ENCODE peak calls at places on chromosomes 6 and 20, in five cellular contexts. K is fibroblast of the aortic adventitia, J is tibial artery, S is right atrium auricular region, D is adrenal gland. I is an unnamed sample.

GRCh38 chr6:18154507-18155272 is at the start of gene TPMT:
- DNase-seq in K (no peak), J (peak; percentile 70), S (no peak), D (peak; percentile 71), I (peak; percentile 98)

GRCh38 chr20:21027569-21027968 is 78.6 kb downstream of the LINC00237 start:
- DNase-seq in K (no peak), J (no peak), S (no peak), D (no peak), I (peak; percentile 42)

GRCh38 chr6:3504354-3504753 is 47.5 kb upstream of the SLC22A23 start:
- DNase-seq in K (no peak), J (no peak), S (no peak), D (no peak), I (no peak)

GRCh38 chr20:32463642-32464400 is 105.7 kb downstream of the ASXL1 start:
- DNase-seq in K (no peak), J (no peak), S (no peak), D (peak; percentile 82), I (peak; percentile 92)

GRCh38 chr20:20611165-20611564 is 101.3 kb downstream of the RALGAPA2 start:
- DNase-seq in K (no peak), J (no peak), S (no peak), D (no peak), I (no peak)

GRCh38 chr20:44615169-44615791 is 32.9 kb downstream of the PKIG start:
- DNase-seq in K (peak; percentile 23), J (no peak), S (no peak), D (no peak), I (no peak)

GRCh38 chr20:15817351-15817750 is 755.9 kb downstream of the KIF16B start:
- DNase-seq in K (no peak), J (no peak), S (no peak), D (no peak), I (no peak)

GRCh38 chr6:116251568-116252384 is 2.1 kb downstream of the TSPYL4 start:
- DNase-seq in K (peak; percentile 78), J (no peak), S (no peak), D (no peak), I (no peak)

GRCh38 chr20:60069626-60070025 is 111.4 kb downstream of the CDH26 start:
- DNase-seq in K (no peak), J (no peak), S (no peak), D (no peak), I (no peak)

GRCh38 chr6:121055572-121056163 is 278.6 kb downstream of the TBC1D32 start:
- DNase-seq in K (peak; percentile 69), J (no peak), S (no peak), D (no peak), I (no peak)

GRCh38 chr6:10555625-10556309 is 34.6 kb downstream of the GCNT2 start:
- DNase-seq in K (peak; percentile 23), J (no peak), S (peak; percentile 64), D (peak; percentile 69), I (peak; percentile 76)

GRCh38 chr6:8546496-8546895 is 111.2 kb upstream of the SLC35B3 start:
- DNase-seq in K (no peak), J (no peak), S (no peak), D (no peak), I (no peak)

GRCh38 chr6:131167773-131168172 is 32.5 kb downstream of the AKAP7 start:
- DNase-seq in K (peak; percentile 47), J (no peak), S (no peak), D (no peak), I (no peak)

GRCh38 chr6:29941476-29941875 is 856 bp upstream of the HLA-A start:
- DNase-seq in K (peak; percentile 19), J (no peak), S (no peak), D (no peak), I (no peak)

GRCh38 chr6:35485402-35485877 is 11.4 kb downstream of the TEAD3 start:
- DNase-seq in K (peak; percentile 72), J (no peak), S (no peak), D (no peak), I (peak; percentile 45)

GRCh38 chr20:46705378-46705729 is 4.1 kb upstream of the SLC2A10 start:
- DNase-seq in K (peak; percentile 64), J (no peak), S (no peak), D (no peak), I (no peak)

GRCh38 chr6:15255481-15256414 is 9.9 kb downstream of the JARID2 start:
- DNase-seq in K (no peak), J (no peak), S (no peak), D (peak; percentile 67), I (no peak)

GRCh38 chr20:7147220-7147601 is 379.7 kb downstream of the BMP2 start:
- DNase-seq in K (no peak), J (no peak), S (no peak), D (no peak), I (no peak)

GRCh38 chr20:33477386-33478234 is 12.3 kb upstream of the CBFA2T2 start:
- DNase-seq in K (no peak), J (no peak), S (no peak), D (no peak), I (no peak)

GRCh38 chr20:13331536-13331935 is 110.5 kb downstream of the ISM1 start:
- DNase-seq in K (peak; percentile 5), J (no peak), S (no peak), D (no peak), I (no peak)

GRCh38 chr6:79684821-79685220 is 53.7 kb downstream of the SH3BGRL2 start:
- DNase-seq in K (no peak), J (no peak), S (no peak), D (no peak), I (no peak)

GRCh38 chr20:9977629-9978028 is 57.2 kb upstream of the ANKEF1 start:
- DNase-seq in K (no peak), J (no peak), S (no peak), D (no peak), I (no peak)

DNA sequence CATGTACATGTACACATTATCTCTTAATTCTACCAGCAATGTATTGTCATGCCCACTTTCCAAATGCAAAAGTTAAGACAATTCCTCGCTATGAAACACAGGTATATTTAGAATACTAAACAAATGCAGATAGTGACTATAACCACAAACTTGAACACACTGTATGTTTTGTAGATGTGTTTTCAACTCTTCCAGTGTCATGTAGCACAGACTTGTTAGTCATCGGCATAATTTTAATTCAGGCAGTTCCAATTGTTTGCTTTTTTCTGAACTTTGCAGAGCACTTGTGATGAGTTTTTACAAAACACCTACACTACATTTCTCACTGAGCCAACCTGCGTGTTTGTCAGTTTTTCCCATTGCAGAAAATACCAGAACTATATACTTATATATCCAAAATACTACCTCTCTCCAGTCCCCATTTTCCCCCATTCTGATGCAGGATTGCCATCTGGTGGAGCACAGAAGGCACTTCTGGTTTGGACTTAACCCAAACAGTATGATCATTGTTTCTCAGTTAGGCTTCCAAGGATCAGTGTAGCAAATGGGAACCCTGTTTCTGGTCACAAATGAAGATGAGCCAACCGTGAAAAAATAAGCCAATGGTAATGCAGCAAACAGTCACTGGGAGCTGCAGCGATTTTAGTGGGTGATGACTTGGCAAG is 143.4 kb downstream of the ADGRB3 start:
- DNase-seq in K (peak; percentile 51), J (no peak), S (no peak), D (peak; percentile 64), I (peak; percentile 35)
- TF ChIP-seq CTCF in K (peak; percentile 63), J (peak; percentile 49), S (peak; percentile 13), D (peak; percentile 50), I (peak; percentile 42)

GRCh38 chr6:136725124-136725523 is 67.2 kb downstream of the MAP3K5 start:
- DNase-seq in K (no peak), J (no peak), S (no peak), D (no peak), I (no peak)

GRCh38 chr6:136728033-136728939 is 64.0 kb downstream of the MAP3K5 start:
- DNase-seq in K (no peak), J (no peak), S (no peak), D (no peak), I (no peak)

GRCh38 chr6:136728976-136729515 is 63.2 kb downstream of the MAP3K5 start:
- DNase-seq in K (no peak), J (no peak), S (no peak), D (no peak), I (no peak)

GRCh38 chr6:136726837-136727557 is 65.3 kb downstream of the MAP3K5 start:
- DNase-seq in K (no peak), J (no peak), S (no peak), D (no peak), I (no peak)

GRCh38 chr6:136729832-136730231 is 62.4 kb downstream of the MAP3K5 start:
- DNase-seq in K (no peak), J (no peak), S (no peak), D (no peak), I (no peak)
- TF ChIP-seq CTCF in K (no peak), J (no peak), S (no peak), D (no peak), I (no peak)

DNA sequence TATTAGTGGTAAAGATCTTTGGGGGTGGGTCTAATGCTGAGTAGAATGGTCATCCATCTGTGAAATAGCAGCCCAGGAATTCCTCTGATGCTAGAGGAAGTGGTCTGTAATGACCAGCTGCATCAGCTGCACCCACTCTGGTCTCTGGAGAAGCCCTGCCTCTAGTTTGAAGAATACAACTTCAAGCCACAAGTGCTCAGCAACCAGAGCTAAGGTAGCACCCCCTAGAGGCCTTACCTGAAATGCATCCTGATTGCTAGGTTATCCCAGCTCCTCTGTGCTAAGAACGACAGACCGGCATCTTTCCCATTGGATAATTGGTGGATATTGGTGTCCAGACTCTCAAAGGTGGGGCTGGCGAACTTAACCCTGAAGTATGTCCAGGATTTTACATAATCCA is 58.2 kb downstream of the DNAH8 start:
- DNase-seq in K (no peak), J (no peak), S (no peak), D (no peak), I (no peak)
- TF ChIP-seq CTCF in K (no peak), J (no peak), S (no peak), D (no peak), I (no peak)

GRCh38 chr20:25310268-25310920 is 62.5 kb downstream of the PYGB start:
- DNase-seq in K (peak; percentile 82), J (peak; percentile 72), S (no peak), D (peak; percentile 89), I (peak; percentile 63)

GRCh38 chr20:25310921-25311728 is 63.2 kb downstream of the PYGB start:
- DNase-seq in K (peak; percentile 52), J (peak; percentile 60), S (no peak), D (peak; percentile 46), I (no peak)

GRCh38 chr20:25308083-25308491 is 60.2 kb downstream of the PYGB start:
- DNase-seq in K (no peak), J (no peak), S (no peak), D (no peak), I (no peak)

GRCh38 chr20:25308671-25309394 is 60.9 kb downstream of the PYGB start:
- DNase-seq in K (no peak), J (peak; percentile 63), S (no peak), D (no peak), I (no peak)

DNA sequence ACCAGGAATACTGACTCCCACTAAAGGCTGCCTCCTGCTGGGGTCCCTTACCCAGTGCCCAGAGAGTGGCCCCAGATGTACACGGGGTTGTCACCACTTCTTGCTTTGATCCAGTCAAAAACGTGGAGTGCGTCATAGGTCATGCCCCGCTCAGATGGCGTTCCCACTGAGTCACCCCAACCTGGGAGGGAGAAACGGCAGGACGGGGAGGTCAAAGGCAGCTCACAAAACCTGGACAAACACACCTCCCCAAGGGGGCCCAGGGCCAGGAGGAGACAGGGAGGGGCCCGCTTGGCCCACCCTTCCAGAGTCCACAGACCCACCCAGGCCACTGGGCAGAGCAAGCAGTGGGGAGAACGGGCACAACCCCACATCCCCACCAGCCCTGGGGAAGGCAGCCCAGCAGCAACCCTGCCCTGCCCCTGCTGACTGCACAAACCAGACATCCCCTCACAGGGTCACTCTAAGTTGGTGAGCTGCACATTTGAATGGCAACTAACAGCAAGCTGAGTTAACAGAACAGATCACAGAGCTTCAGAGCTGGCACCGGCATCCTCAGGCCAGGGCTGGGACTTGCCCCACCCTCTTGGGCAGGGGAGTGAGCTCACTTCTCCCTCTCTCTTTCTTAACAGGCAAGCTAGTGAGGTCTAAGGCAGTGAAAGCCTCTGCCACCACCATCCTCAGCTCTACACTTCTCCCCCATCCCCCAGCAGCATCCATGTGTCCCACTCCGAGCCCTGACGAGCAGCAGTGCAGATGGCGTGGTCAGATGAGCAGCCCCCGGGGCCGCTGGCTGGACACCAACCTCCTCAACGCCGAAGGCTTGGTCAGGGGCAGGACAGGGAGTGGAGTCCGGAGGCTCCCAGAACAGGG is 61.7 kb downstream of the PYGB start:
- DNase-seq in K (peak; percentile 74), J (peak; percentile 73), S (no peak), D (peak; percentile 90), I (peak; percentile 81)
- TF ChIP-seq CTCF in K (no peak), J (no peak), S (no peak), D (no peak), I (no peak)